ENCODE peak calls at places on chromosomes 1 and 21, in four cellular contexts. B is transverse colon, N is heart right ventricle, R is IMR-90. V is an unnamed sample.

GRCh38 chr1:9852410-9853301 is 28.9 kb upstream of the CLSTN1 start:
- DNase-seq in R (peak), N (no peak), B (no peak), V (peak)

GRCh38 chr1:187001198-187001904 is 172.6 kb downstream of the PLA2G4A start:
- DNase-seq in R (peak), N (no peak), B (no peak), V (peak)

GRCh38 chr1:223106856-223107255 is 36.2 kb downstream of the TLR5 start:
- DNase-seq in B (no peak), N (no peak), R (no peak), V (peak)

GRCh38 chr1:21815724-21816311 is 3.8 kb downstream of the LDLRAD2 start:
- DNase-seq in N (no peak), R (peak), B (peak), V (no peak)

GRCh38 chr21:45187646-45188045 is 100.0 kb downstream of the POFUT2 start:
- DNase-seq in R (no peak), N (no peak), B (no peak), V (no peak)

GRCh38 chr1:245166471-245166885 is 11.7 kb downstream of the KIF26B start:
- DNase-seq in N (no peak), B (no peak), R (peak), V (no peak)

GRCh38 chr1:147099192-147099591 is 73.1 kb downstream of the PRKAB2 start:
- DNase-seq in B (no peak), N (no peak), R (no peak), V (no peak)

GRCh38 chr1:157961805-157962762 is 31.4 kb upstream of the KIRREL1 start:
- DNase-seq in N (no peak), R (peak), B (no peak), V (peak)

GRCh38 chr1:204894031-204894430 is 23.4 kb downstream of the NFASC start:
- DNase-seq in N (no peak), B (no peak), R (no peak), V (peak)

GRCh38 chr1:198637157-198637556 is 1.7 kb upstream of the PTPRC start:
- DNase-seq in N (no peak), B (no peak), R (no peak), V (no peak)

GRCh38 chr1:10693497-10694273 is 102.8 kb downstream of the CASZ1 start:
- DNase-seq in B (peak), N (no peak), R (no peak), V (peak)

GRCh38 chr1:44637590-44638411 is 36.5 kb downstream of the TMEM53 start:
- DNase-seq in N (no peak), R (no peak), B (no peak), V (no peak)

GRCh38 chr1:67921725-67922489 is 88.6 kb upstream of the GNG12 start:
- DNase-seq in B (no peak), N (no peak), R (peak), V (peak)

GRCh38 chr21:36466061-36466511 is 13.8 kb downstream of the CLDN14 start:
- DNase-seq in R (peak), B (no peak), N (no peak), V (no peak)

GRCh38 chr1:3623441-3624150 is 1.2 kb upstream of the TPRG1L start:
- DNase-seq in B (no peak), R (no peak), N (peak), V (no peak)

GRCh38 chr1:36561365-36561731 is 78.6 kb upstream of the CSF3R start:
- DNase-seq in N (no peak), R (no peak), B (no peak), V (no peak)

GRCh38 chr1:247421074-247421473 is 5.1 kb downstream of the NLRP3 start:
- DNase-seq in B (no peak), N (no peak), R (no peak), V (peak)

GRCh38 chr1:86434031-86434430 is 10.1 kb downstream of the CLCA2 start:
- DNase-seq in N (no peak), B (no peak), R (no peak), V (no peak)
- TF ChIP-seq CTCF in N (no peak), B (no peak), R (no peak), V (no peak)

GRCh38 chr1:89632213-89633102 is 462 bp upstream of the LRRC8C start:
- DNase-seq in R (peak), N (peak), B (peak), V (peak)
- TF ChIP-seq CTCF in R (peak), N (peak), B (no peak), V (peak)

GRCh38 chr1:38025233-38025632 is 12.7 kb downstream of the UTP11 start:
- DNase-seq in R (no peak), N (no peak), B (no peak), V (no peak)

GRCh38 chr1:38025664-38026063 is 13.1 kb downstream of the UTP11 start:
- DNase-seq in B (no peak), N (no peak), R (no peak), V (no peak)

GRCh38 chr1:38028105-38028591 is 15.6 kb downstream of the UTP11 start:
- DNase-seq in R (no peak), B (no peak), N (no peak), V (peak)

GRCh38 chr1:38027201-38028104 is 14.9 kb downstream of the UTP11 start:
- DNase-seq in N (no peak), R (no peak), B (no peak), V (peak)

DNA sequence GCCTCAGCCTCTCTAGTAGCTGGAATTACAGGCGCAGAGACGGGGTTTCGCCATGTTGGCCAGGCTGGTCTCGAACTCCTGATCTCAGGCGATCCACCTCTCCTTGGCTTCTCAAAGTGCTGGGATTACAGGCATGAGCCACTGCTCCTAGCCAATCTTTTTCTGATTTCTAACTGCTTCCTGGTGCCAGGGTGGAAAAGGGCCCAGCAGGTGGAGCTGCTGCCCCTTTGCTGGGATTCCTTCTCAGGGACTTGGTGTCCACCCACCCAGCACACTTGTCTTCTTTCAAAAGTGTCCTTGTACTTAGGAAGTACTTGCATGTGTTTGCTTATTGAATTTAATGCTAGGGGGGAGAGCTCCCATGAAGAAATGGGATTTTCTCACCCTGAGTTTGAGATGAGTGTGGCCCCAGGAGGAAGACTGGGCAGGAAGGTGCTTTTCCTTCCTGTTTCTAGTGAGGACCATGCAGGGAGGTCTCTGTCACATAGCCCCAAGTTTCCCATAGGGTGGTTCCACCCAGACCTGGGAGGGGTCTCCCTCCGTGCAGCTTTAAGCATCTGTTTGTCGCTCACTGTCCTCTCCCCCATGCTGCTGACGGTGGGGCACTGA is 14.2 kb downstream of the UTP11 start:
- DNase-seq in R (peak), N (peak), B (peak), V (peak)
- TF ChIP-seq CTCF in R (peak), N (peak), B (peak), V (peak)

GRCh38 chr1:116131170-116131569 is 20.0 kb downstream of the MAB21L3 start:
- DNase-seq in B (no peak), N (no peak), R (no peak), V (no peak)

GRCh38 chr1:116131866-116132605 is 20.8 kb downstream of the MAB21L3 start:
- DNase-seq in R (no peak), N (no peak), B (no peak), V (peak)

GRCh38 chr1:116133696-116134095 is 22.5 kb downstream of the MAB21L3 start:
- DNase-seq in R (no peak), B (no peak), N (no peak), V (no peak)

GRCh38 chr1:116130376-116130775 is 19.2 kb downstream of the MAB21L3 start:
- DNase-seq in R (no peak), B (no peak), N (no peak), V (peak)

GRCh38 chr1:116134178-116134773 is 23.1 kb downstream of the MAB21L3 start:
- DNase-seq in R (no peak), B (no peak), N (no peak), V (no peak)
- TF ChIP-seq CTCF in R (peak), B (no peak), N (peak), V (no peak)

GRCh38 chr21:29299046-29299905 is 554 bp downstream of the BACH1 start:
- DNase-seq in B (peak), R (peak), N (peak), V (peak)

GRCh38 chr21:29296452-29296851 is 2.3 kb upstream of the BACH1 start:
- DNase-seq in B (no peak), R (no peak), N (no peak), V (no peak)

GRCh38 chr21:29297483-29298347 is 1.0 kb upstream of the BACH1 start:
- DNase-seq in N (no peak), R (no peak), B (peak), V (no peak)

GRCh38 chr21:29299906-29300546 is 1.3 kb downstream of the BACH1 start:
- DNase-seq in B (peak), N (peak), R (peak), V (peak)

GRCh38 chr21:29298348-29299045 is at the start of gene BACH1:
- DNase-seq in N (peak), R (peak), B (peak), V (peak)
- TF ChIP-seq CTCF in N (peak), R (peak), B (peak), V (peak)

GRCh38 chr1:106700151-106700550 is 356.3 kb upstream of the PRMT6 start:
- DNase-seq in B (no peak), N (no peak), R (peak), V (peak)
- TF ChIP-seq CTCF in B (no peak), N (no peak), R (no peak), V (no peak)

GRCh38 chr1:66275601-66276023 is 258.3 kb upstream of the SGIP1 start:
- DNase-seq in B (peak), N (no peak), R (no peak), V (no peak)
- TF ChIP-seq CTCF in B (no peak), N (no peak), R (no peak), V (no peak)

GRCh38 chr1:69221492-69221990 is 346.2 kb upstream of the LRRC7 start:
- DNase-seq in N (no peak), R (no peak), B (no peak), V (peak)
- TF ChIP-seq CTCF in N (no peak), R (no peak), B (no peak), V (no peak)

DNA sequence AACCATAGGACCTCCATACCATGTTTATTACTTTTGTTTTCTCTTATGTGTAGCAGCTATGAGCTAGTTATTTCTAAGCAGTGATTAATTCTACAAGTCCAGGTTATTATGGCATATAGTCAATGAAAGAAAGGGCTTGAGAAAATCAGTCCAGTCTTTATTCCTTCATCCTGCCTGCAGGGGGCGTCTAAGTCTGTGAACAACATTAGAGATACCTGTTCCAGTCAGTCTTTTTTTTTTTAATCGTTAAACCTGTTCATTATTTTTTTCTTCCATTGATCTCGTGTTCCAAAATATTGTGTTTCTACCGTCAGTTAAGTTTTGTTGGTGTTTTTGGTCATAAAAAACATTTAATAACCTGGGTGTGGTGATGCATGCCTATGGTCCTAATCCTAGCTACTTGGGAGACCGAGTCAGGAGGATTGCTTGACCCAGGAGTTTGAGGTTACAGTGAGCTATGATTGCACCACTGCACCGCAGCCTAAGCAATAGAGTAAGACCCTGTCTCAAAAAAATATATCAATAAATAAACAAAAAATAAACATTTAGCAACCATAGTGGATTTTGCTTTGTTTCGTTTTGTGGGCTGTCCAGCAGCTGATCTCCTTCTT is 29.4 kb upstream of the CD2 start:
- DNase-seq in N (no peak), B (peak), R (peak), V (peak)
- TF ChIP-seq CTCF in N (peak), B (peak), R (peak), V (peak)